ENCODE peak calls at places on chromosome 16, in four cellular contexts. V, O, E and T are unnamed samples.

GRCh38 chr16:52368899-52369298 is 178.0 kb downstream of the TOX3 start:
- DNase-seq in V (no peak), O (no peak), E (no peak), T (no peak)

GRCh38 chr16:79598341-79599181 is 2.0 kb downstream of the MAF start:
- DNase-seq in V (no peak), O (peak; percentile 46), E (no peak), T (peak; percentile 31)

GRCh38 chr16:72312862-72313261 is 140.9 kb upstream of the PMFBP1 start:
- DNase-seq in V (no peak), O (no peak), E (no peak), T (no peak)

GRCh38 chr16:24789881-24790280 is 55.9 kb upstream of the SLC5A11 start:
- DNase-seq in V (no peak), O (no peak), E (no peak), T (no peak)

GRCh38 chr16:30567991-30568638 is 3.4 kb downstream of the ZNF688 start:
- DNase-seq in V (no peak), O (no peak), E (peak; percentile 62), T (peak; percentile 78)

GRCh38 chr16:68064791-68065365 is 20.3 kb upstream of the NFATC3 start:
- DNase-seq in V (peak; percentile 85), O (no peak), E (peak; percentile 61), T (peak; percentile 87)

GRCh38 chr16:56576585-56577299 is 11.9 kb downstream of the MT4 start:
- DNase-seq in V (peak; percentile 86), O (peak; percentile 67), E (peak; percentile 69), T (peak; percentile 41)

GRCh38 chr16:49701867-49702494 is 153.9 kb downstream of the ZNF423 start:
- DNase-seq in V (no peak), O (no peak), E (no peak), T (no peak)

GRCh38 chr16:55257971-55258613 is 65.9 kb upstream of the IRX6 start:
- DNase-seq in V (peak; percentile 78), O (peak; percentile 57), E (peak; percentile 41), T (no peak)

GRCh38 chr16:50490828-50491227 is 57.4 kb upstream of the NKD1 start:
- DNase-seq in V (no peak), O (no peak), E (no peak), T (no peak)

GRCh38 chr16:74721716-74722115 is 21.1 kb upstream of the MLKL start:
- DNase-seq in V (no peak), O (no peak), E (no peak), T (no peak)

GRCh38 chr16:48834576-48834975 is 224.6 kb upstream of the N4BP1 start:
- DNase-seq in V (no peak), O (no peak), E (no peak), T (no peak)

GRCh38 chr16:63331111-63331510 is 1294.9 kb upstream of the CDH8 start:
- DNase-seq in V (no peak), O (no peak), E (no peak), T (no peak)

GRCh38 chr16:67464565-67464964 is 16.4 kb downstream of the ATP6V0D1 start:
- DNase-seq in V (no peak), O (no peak), E (no peak), T (no peak)

GRCh38 chr16:15856901-15857778 is at the start of gene MYH11:
- DNase-seq in V (peak; percentile 46), O (no peak), E (no peak), T (no peak)

GRCh38 chr16:49488740-49489525 is 115.3 kb downstream of the C16orf78 start:
- DNase-seq in V (no peak), O (no peak), E (no peak), T (no peak)

GRCh38 chr16:16019488-16019887 is 70.1 kb downstream of the ABCC1 start:
- DNase-seq in V (no peak), O (no peak), E (no peak), T (peak; percentile 82)

GRCh38 chr16:85651822-85652430 is 36.8 kb downstream of the GINS2 start:
- DNase-seq in V (no peak), O (no peak), E (no peak), T (peak; percentile 61)

GRCh38 chr16:57509231-57509923 is 23.1 kb upstream of the DOK4 start:
- DNase-seq in V (no peak), O (no peak), E (no peak), T (no peak)

GRCh38 chr16:30482366-30482765 is 9.8 kb downstream of the ITGAL start:
- DNase-seq in V (peak; percentile 52), O (no peak), E (no peak), T (no peak)

GRCh38 chr16:29729116-29729521 is 16.7 kb downstream of the C16orf54 start:
- DNase-seq in V (peak; percentile 35), O (no peak), E (peak; percentile 71), T (peak; percentile 68)

GRCh38 chr16:51164167-51164566 is 13.1 kb upstream of the SALL1 start:
- DNase-seq in V (no peak), O (no peak), E (no peak), T (no peak)

GRCh38 chr16:72098936-72099335 is 5.3 kb downstream of the DHX38 start:
- DNase-seq in V (no peak), O (no peak), E (no peak), T (no peak)

GRCh38 chr16:8867483-8868271 is 1.1 kb downstream of the CARHSP1 start:
- DNase-seq in V (no peak), O (no peak), E (no peak), T (no peak)

GRCh38 chr16:70683146-70683944 is 2.5 kb downstream of the MTSS2 start:
- DNase-seq in V (no peak), O (no peak), E (no peak), T (no peak)

GRCh38 chr16:84718-85452 is 6.9 kb downstream of the MPG start:
- DNase-seq in V (no peak), O (no peak), E (no peak), T (no peak)
- TF ChIP-seq RNF2 in V (no peak), O (no peak), E (no peak), T (no peak)

GRCh38 chr16:1766701-1767100 is 4.6 kb downstream of the NME3 start:
- DNase-seq in V (no peak), O (no peak), E (no peak), T (no peak)
- TF ChIP-seq RNF2 in V (no peak), O (no peak), E (no peak), T (no peak)

GRCh38 chr16:10678655-10679054 is 16.1 kb downstream of the TEKT5 start:
- DNase-seq in V (no peak), O (no peak), E (no peak), T (no peak)
- TF ChIP-seq RNF2 in V (no peak), O (no peak), E (no peak), T (no peak)

GRCh38 chr16:23377071-23377931 is 75.2 kb downstream of the SCNN1B start:
- DNase-seq in V (no peak), O (no peak), E (no peak), T (no peak)

GRCh38 chr16:23373436-23374219 is 71.5 kb downstream of the SCNN1B start:
- DNase-seq in V (no peak), O (no peak), E (no peak), T (no peak)

GRCh38 chr16:23371368-23371767 is 69.3 kb downstream of the SCNN1B start:
- DNase-seq in V (no peak), O (no peak), E (no peak), T (no peak)

GRCh38 chr16:23375643-23376042 is 73.5 kb downstream of the SCNN1B start:
- DNase-seq in V (no peak), O (no peak), E (no peak), T (no peak)

DNA sequence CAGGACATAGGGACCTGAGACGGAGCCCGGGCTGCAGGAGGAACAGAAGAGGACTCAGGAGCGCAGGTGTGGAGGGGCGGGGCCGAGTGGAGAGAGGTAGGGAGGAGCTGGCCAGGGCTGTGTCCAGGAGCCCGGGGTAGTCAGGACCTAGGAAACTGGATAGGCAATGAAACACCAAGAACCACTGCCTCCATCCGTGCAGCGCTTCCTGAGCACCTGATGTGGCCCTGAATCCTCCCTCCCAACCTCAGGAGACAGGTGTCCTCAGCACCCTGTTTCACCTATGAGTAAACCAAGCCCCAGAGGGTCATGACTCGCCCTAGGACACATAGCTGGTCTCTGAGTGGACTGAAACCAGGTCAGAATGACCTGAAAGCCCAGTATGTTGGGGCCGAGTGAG is 72.6 kb downstream of the SCNN1B start:
- DNase-seq in V (no peak), O (no peak), E (no peak), T (no peak)
- TF ChIP-seq RNF2 in V (no peak), O (no peak), E (no peak), T (no peak)

GRCh38 chr16:84593825-84594724 is 23.8 kb downstream of the COTL1 start:
- DNase-seq in V (peak; percentile 46), O (no peak), E (peak; percentile 36), T (no peak)
- TF ChIP-seq RNF2 in V (peak; percentile 73), O (no peak), E (no peak), T (no peak)

GRCh38 chr16:89921131-89921698 is 1.9 kb upstream of the TUBB3 start:
- DNase-seq in V (no peak), O (no peak), E (peak; percentile 55), T (no peak)

GRCh38 chr16:89922884-89923639 is at the start of gene TUBB3:
- DNase-seq in V (peak; percentile 92), O (no peak), E (peak; percentile 73), T (peak; percentile 94)

GRCh38 chr16:89922477-89922883 is 662 bp upstream of the TUBB3 start:
- DNase-seq in V (peak; percentile 53), O (no peak), E (peak; percentile 88), T (peak; percentile 93)

GRCh38 chr16:89920723-89921122 is 2.1 kb downstream of the MC1R start:
- DNase-seq in V (no peak), O (no peak), E (no peak), T (no peak)

DNA sequence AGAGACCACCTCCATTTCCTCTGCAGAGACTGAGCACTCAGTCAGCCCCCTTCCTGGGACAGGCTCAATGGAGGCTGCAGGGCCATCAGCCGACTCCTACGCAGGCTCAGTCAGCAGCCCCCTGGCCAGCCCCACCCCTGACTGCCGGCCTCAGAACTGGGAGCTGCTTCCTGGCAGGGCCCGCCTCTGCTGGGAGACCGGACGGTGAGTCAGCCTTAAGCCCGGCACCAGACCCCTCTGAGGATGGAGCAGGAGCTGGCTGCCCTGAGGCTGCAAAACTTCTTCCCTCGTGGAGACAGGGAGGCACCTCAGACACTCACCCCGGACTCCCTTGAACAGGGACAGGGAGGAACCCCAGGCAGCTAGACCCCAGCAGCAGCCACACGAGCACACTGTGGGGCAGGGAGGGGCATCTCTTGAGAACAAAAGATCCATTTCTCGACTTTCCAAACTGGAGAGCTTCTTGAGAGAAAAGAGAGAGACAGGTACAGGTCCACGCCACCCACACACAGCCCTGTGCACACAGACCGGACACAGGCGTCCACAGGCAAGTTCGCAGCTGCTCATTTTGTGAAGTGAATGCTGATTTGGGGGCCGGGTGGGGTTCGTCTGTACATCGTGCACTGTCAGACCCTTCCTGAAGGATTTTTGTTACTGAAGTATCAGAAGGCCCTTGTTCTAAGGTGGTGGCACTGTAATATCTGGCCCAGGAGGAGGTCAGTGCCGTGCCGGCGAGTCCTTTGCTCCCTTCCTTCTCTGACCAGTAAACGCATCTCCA is 1.3 kb upstream of the TUBB3 start:
- DNase-seq in V (peak; percentile 76), O (no peak), E (peak; percentile 85), T (peak; percentile 90)
- TF ChIP-seq RNF2 in V (no peak), O (no peak), E (no peak), T (no peak)